ENCODE peak calls at places on chromosomes 12 and 14, in seven cellular contexts. One of them, this sample, is unnamed. For H3K4me1, the result is how much of the 10 kb centered on the place peaks cover.

GRCh38 chr14:67940476-67940875 is 120.9 kb downstream of the RAD51B start:
- DNase-seq in Peyer's patch: no peak
- DNase-seq in thyroid gland: no peak
- DNase-seq in breast epithelium: no peak
- DNase-seq in tibial nerve: peak
- DNase-seq in A549: no peak
- DNase-seq in endothelial cell of umbilical vein: no peak
- DNase-seq in this sample: no peak

GRCh38 chr12:44584625-44585024 is 291.5 kb downstream of the NELL2 start:
- DNase-seq in endothelial cell of umbilical vein: no peak
- DNase-seq in thyroid gland: no peak
- DNase-seq in breast epithelium: no peak
- DNase-seq in tibial nerve: no peak
- DNase-seq in Peyer's patch: no peak
- DNase-seq in A549: no peak
- DNase-seq in this sample: no peak

GRCh38 chr14:87181288-87181687 is 811.7 kb downstream of the GALC start:
- DNase-seq in A549: no peak
- DNase-seq in Peyer's patch: no peak
- DNase-seq in tibial nerve: no peak
- DNase-seq in breast epithelium: no peak
- DNase-seq in endothelial cell of umbilical vein: no peak
- DNase-seq in thyroid gland: no peak
- DNase-seq in this sample: no peak

GRCh38 chr14:43647302-43647701 is 859.8 kb downstream of the FSCB start:
- DNase-seq in endothelial cell of umbilical vein: no peak
- DNase-seq in thyroid gland: no peak
- DNase-seq in Peyer's patch: no peak
- DNase-seq in A549: no peak
- DNase-seq in breast epithelium: no peak
- DNase-seq in tibial nerve: no peak
- DNase-seq in this sample: peak

GRCh38 chr12:105261010-105261409 is 25.0 kb upstream of the APPL2 start:
- DNase-seq in endothelial cell of umbilical vein: no peak
- DNase-seq in breast epithelium: no peak
- DNase-seq in Peyer's patch: no peak
- DNase-seq in thyroid gland: no peak
- DNase-seq in A549: no peak
- DNase-seq in tibial nerve: no peak
- DNase-seq in this sample: no peak

GRCh38 chr12:47819902-47820630 is at the start of gene HDAC7:
- DNase-seq in Peyer's patch: peak
- DNase-seq in thyroid gland: peak
- DNase-seq in A549: peak
- DNase-seq in endothelial cell of umbilical vein: peak
- DNase-seq in breast epithelium: peak
- DNase-seq in tibial nerve: peak
- DNase-seq in this sample: peak

GRCh38 chr14:81436296-81437138 is 36.4 kb upstream of the STON2 start:
- DNase-seq in A549: peak
- DNase-seq in breast epithelium: peak
- DNase-seq in endothelial cell of umbilical vein: peak
- DNase-seq in tibial nerve: peak
- DNase-seq in Peyer's patch: peak
- DNase-seq in thyroid gland: peak
- DNase-seq in this sample: peak

GRCh38 chr12:107145397-107145796 is 52.0 kb upstream of the CRY1 start:
- DNase-seq in A549: no peak
- DNase-seq in endothelial cell of umbilical vein: no peak
- DNase-seq in tibial nerve: no peak
- DNase-seq in Peyer's patch: no peak
- DNase-seq in thyroid gland: no peak
- DNase-seq in breast epithelium: no peak
- DNase-seq in this sample: no peak

DNA sequence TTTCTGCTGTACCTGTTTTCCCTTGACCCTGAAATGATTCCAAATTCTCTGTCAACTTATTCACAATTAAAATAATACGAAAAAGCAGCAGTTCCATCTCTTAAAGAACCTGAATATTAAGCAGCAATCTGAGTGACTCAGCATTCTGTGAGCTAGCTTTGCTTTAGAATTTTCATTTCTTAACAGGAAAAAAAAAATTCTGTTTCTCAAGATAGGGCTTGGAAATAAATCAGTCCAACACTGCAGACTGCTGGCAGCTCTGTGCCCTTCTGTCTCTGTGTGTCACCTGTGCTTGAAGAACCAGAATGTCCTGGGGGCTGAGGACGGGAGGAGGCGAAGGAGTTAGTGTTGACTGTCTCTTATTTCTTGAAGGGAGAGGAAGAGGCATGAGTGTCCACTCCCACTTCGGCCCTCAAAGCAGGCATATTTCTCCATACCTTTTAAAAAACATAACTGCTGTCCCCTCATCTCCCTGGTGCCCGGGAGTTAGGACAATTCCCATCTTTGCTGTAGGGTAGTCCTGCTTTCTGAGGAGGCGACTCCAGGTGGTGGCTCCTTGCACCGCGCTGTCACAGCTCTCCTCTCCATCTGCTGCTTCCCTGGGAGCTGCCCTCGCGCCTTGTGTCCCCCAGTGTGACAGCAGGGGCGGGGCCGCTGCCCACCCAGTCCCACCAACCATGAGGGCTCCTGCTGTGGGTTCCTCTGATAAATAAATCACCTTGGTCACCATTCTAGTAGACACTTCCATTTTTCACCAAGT is 203.1 kb downstream of the CALM1 start:
- DNase-seq in endothelial cell of umbilical vein: no peak
- DNase-seq in Peyer's patch: no peak
- DNase-seq in tibial nerve: no peak
- DNase-seq in breast epithelium: peak
- DNase-seq in thyroid gland: peak
- DNase-seq in A549: no peak
- DNase-seq in this sample: no peak
- H3K27ac ChIP-seq in endothelial cell of umbilical vein: no peak
- H3K27ac ChIP-seq in Peyer's patch: no peak
- H3K27ac ChIP-seq in tibial nerve: no peak
- H3K27ac ChIP-seq in breast epithelium: no peak
- H3K27ac ChIP-seq in thyroid gland: peak
- H3K27ac ChIP-seq in A549: peak
- H3K27ac ChIP-seq in this sample: no peak

GRCh38 chr14:69675246-69675583 is 63.8 kb downstream of the SUSD6 start:
- DNase-seq in breast epithelium: no peak
- DNase-seq in tibial nerve: no peak
- DNase-seq in endothelial cell of umbilical vein: no peak
- DNase-seq in Peyer's patch: no peak
- DNase-seq in thyroid gland: peak
- DNase-seq in A549: no peak
- DNase-seq in this sample: no peak
- H3K4me1 ChIP-seq in breast epithelium: under half
- H3K4me1 ChIP-seq in tibial nerve: under half
- H3K4me1 ChIP-seq in endothelial cell of umbilical vein: under half
- H3K4me1 ChIP-seq in Peyer's patch: under half
- H3K4me1 ChIP-seq in thyroid gland: half or more
- H3K4me1 ChIP-seq in A549: under half
- H3K4me1 ChIP-seq in this sample: under half

GRCh38 chr12:6936642-6937480 is 6.8 kb upstream of the RNU7-1 start:
- DNase-seq in breast epithelium: no peak
- DNase-seq in thyroid gland: no peak
- DNase-seq in Peyer's patch: no peak
- DNase-seq in endothelial cell of umbilical vein: no peak
- DNase-seq in A549: no peak
- DNase-seq in tibial nerve: no peak
- DNase-seq in this sample: peak

GRCh38 chr12:6936378-6936638 is 7.3 kb upstream of the RNU7-1 start:
- DNase-seq in A549: no peak
- DNase-seq in tibial nerve: no peak
- DNase-seq in thyroid gland: no peak
- DNase-seq in breast epithelium: no peak
- DNase-seq in Peyer's patch: no peak
- DNase-seq in endothelial cell of umbilical vein: no peak
- DNase-seq in this sample: no peak

GRCh38 chr12:6939187-6939540 is 4.5 kb upstream of the RNU7-1 start:
- DNase-seq in endothelial cell of umbilical vein: no peak
- DNase-seq in thyroid gland: no peak
- DNase-seq in Peyer's patch: no peak
- DNase-seq in tibial nerve: no peak
- DNase-seq in breast epithelium: no peak
- DNase-seq in A549: no peak
- DNase-seq in this sample: no peak

GRCh38 chr12:6938353-6939186 is 5.0 kb upstream of the RNU7-1 start:
- DNase-seq in thyroid gland: no peak
- DNase-seq in breast epithelium: no peak
- DNase-seq in tibial nerve: no peak
- DNase-seq in Peyer's patch: no peak
- DNase-seq in A549: no peak
- DNase-seq in endothelial cell of umbilical vein: no peak
- DNase-seq in this sample: peak

DNA sequence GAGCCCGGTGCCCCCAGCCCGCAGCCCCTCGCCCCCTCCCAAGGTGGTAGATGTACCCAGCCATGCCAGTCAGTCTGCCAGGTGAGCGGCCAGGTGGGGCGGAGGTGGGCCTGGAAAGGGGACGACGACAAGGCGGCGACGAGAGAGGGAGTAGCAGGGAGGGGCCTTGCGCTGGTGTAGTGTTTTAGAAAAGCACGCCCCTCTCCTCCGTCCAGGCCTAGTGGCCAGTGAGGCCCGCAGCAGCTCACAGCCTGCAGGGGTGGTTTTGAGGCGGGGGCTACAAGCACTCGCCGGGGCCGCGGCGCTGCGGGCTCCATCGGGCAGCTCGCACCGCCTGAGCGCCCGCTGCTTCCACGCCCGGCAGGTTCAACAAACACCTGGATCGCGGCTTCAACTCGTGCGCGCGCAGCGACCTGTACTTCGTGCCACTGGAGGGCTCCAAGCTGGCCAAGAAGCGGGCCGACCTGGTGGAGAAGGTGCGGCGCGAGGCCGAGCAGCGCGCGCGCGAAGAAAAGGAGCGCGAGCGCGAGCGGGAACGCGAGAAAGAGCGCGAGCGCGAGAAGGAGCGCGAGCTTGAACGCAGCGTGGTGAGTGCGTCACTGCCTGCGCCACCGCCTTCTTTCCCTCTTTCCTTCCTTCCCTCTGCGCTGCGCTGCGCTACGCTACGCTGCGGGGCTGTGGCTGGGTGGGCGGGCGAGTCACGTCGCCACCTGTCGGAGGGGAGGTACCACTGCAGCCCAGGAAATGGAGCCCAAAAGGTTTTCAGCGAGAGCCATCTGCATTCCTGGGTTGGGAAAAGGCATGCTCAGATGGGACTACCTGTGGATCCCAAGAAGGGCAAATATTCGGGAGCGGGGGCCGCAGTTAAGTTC is 5.9 kb upstream of the RNU7-1 start:
- DNase-seq in endothelial cell of umbilical vein: peak
- DNase-seq in A549: peak
- DNase-seq in breast epithelium: peak
- DNase-seq in thyroid gland: peak
- DNase-seq in Peyer's patch: peak
- DNase-seq in tibial nerve: peak
- DNase-seq in this sample: peak
- TF ChIP-seq POLR2A in endothelial cell of umbilical vein: peak
- TF ChIP-seq POLR2A in A549: peak
- TF ChIP-seq POLR2A in breast epithelium: peak
- TF ChIP-seq POLR2A in thyroid gland: no peak
- TF ChIP-seq POLR2A in Peyer's patch: peak
- TF ChIP-seq POLR2A in tibial nerve: peak
- TF ChIP-seq POLR2A in this sample: peak

DNA sequence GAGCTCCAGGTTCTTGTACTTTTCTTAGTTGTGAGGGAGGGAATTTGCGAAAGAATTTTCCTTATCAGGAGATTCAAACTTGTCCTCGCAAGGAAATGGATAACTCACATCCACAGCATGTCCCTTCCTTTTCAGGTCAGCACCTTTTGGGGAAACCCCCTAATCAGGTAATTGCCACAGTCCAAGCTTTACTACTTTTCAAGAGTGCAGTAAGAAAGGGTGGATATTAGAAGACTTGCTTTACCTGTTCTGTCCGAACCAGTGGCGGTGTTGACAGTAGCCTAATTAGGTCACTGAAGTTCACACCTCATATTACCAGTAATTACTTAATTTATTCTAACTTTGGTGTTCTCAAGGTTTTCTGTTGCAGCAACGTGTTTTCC is 6.7 kb upstream of the C12orf50 start:
- DNase-seq in thyroid gland: no peak
- DNase-seq in A549: no peak
- DNase-seq in endothelial cell of umbilical vein: no peak
- DNase-seq in tibial nerve: no peak
- DNase-seq in breast epithelium: no peak
- DNase-seq in Peyer's patch: no peak
- DNase-seq in this sample: no peak
- H3K27ac ChIP-seq in thyroid gland: peak
- H3K27ac ChIP-seq in A549: peak
- H3K27ac ChIP-seq in endothelial cell of umbilical vein: peak
- H3K27ac ChIP-seq in tibial nerve: peak
- H3K27ac ChIP-seq in breast epithelium: peak
- H3K27ac ChIP-seq in Peyer's patch: peak
- H3K27ac ChIP-seq in this sample: peak

DNA sequence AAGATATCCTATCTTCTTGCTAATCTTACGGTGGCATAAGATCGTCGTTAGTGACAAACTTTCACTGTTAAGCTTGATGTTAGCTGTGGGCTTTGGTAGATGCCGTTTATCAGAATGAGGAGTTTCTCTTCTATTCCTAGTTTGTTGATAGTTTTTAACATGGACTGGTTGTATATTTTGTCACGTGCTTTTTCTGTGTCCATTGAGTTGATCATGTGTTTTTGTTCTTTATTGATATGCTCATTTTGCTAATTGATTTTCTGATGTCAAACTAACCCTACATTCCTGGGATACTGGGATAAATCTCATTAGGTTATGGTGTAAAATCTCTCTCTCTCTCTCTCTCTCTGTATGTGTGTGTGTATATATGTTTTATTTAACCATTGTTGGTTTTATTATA is 545.1 kb downstream of the AACS start:
- DNase-seq in A549: no peak
- DNase-seq in breast epithelium: no peak
- DNase-seq in thyroid gland: no peak
- DNase-seq in tibial nerve: no peak
- DNase-seq in Peyer's patch: no peak
- DNase-seq in endothelial cell of umbilical vein: no peak
- DNase-seq in this sample: no peak
- H3K4me1 ChIP-seq in A549: under half
- H3K4me1 ChIP-seq in breast epithelium: under half
- H3K4me1 ChIP-seq in thyroid gland: under half
- H3K4me1 ChIP-seq in tibial nerve: under half
- H3K4me1 ChIP-seq in Peyer's patch: under half
- H3K4me1 ChIP-seq in endothelial cell of umbilical vein: under half
- H3K4me1 ChIP-seq in this sample: under half

This sample was measured in right lobe of liver.